ENCODE peak calls at places on chromosomes 16 and 17, in ten cellular contexts. E is heart right ventricle, W is right lobe of liver, Z is mucosa of descending colon, Q is spleen, T is psoas muscle, P is OCI-LY7, A is gastrocnemius medialis, I is aorta, F is mammary epithelial cell. U is an unnamed sample.

GRCh38 chr17:58052951-58053715 is 30.1 kb upstream of the DYNLL2 start:
- DNase-seq in E (no peak), W (no peak), Z (no peak), Q (no peak), T (no peak), P (no peak), A (no peak), I (no peak), F (no peak), U (no peak)

GRCh38 chr17:27975146-27976011 is 67.1 kb upstream of the NLK start:
- DNase-seq in E (no peak), W (no peak), Z (no peak), Q (no peak), T (no peak), P (no peak), A (no peak), I (no peak), F (peak; percentile 52), U (no peak)

GRCh38 chr17:60392845-60393702 is 1.1 kb upstream of the USP32 start:
- DNase-seq in E (no peak), W (peak; percentile 76), Z (peak; percentile 83), Q (no peak), T (peak; percentile 23), P (peak; percentile 19), A (peak; percentile 52), I (no peak), F (peak; percentile 52), U (no peak)

GRCh38 chr17:60416368-60416925 is 5.8 kb upstream of the CHCT1 start:
- DNase-seq in E (no peak), W (no peak), Z (peak; percentile 9), Q (no peak), T (no peak), P (no peak), A (no peak), I (no peak), F (no peak), U (no peak)

GRCh38 chr17:32546031-32546444 is 59.2 kb downstream of the CDK5R1 start:
- DNase-seq in E (no peak), W (no peak), Z (no peak), Q (no peak), T (no peak), P (no peak), A (no peak), I (no peak), F (no peak), U (peak; percentile 75)

GRCh38 chr17:41748275-41748674 is 13.8 kb upstream of the HAP1 start:
- DNase-seq in E (no peak), W (no peak), Z (no peak), Q (no peak), T (no peak), P (no peak), A (no peak), I (no peak), F (no peak), U (no peak)

GRCh38 chr16:55905651-55906050 is 30.5 kb upstream of the CES5A start:
- DNase-seq in E (no peak), W (no peak), Z (no peak), Q (no peak), T (no peak), P (no peak), A (no peak), I (no peak), F (no peak), U (no peak)

GRCh38 chr16:29226782-29227181 is 179.7 kb downstream of the NPIPB11 start:
- DNase-seq in E (no peak), W (no peak), Z (no peak), Q (no peak), T (no peak), P (no peak), A (no peak), I (no peak), F (no peak), U (no peak)

GRCh38 chr17:61294286-61294685 is 105.4 kb upstream of the TBX2 start:
- DNase-seq in E (no peak), W (no peak), Z (no peak), Q (no peak), T (no peak), P (no peak), A (no peak), I (no peak), F (no peak), U (no peak)

GRCh38 chr16:14069818-14070217 is 1.3 kb upstream of the MRTFB start:
- DNase-seq in E (no peak), W (no peak), Z (no peak), Q (no peak), T (no peak), P (no peak), A (no peak), I (no peak), F (peak; percentile 35), U (no peak)

GRCh38 chr17:83199500-83200201 is 120.2 kb downstream of the METRNL start:
- DNase-seq in E (peak; percentile 53), W (peak; percentile 59), Z (peak; percentile 43), Q (peak; percentile 94), T (peak; percentile 52), P (peak; percentile 84), A (peak; percentile 44), I (peak; percentile 82), F (no peak), U (no peak)

GRCh38 chr16:85137323-85138072 is 25.2 kb upstream of the CIBAR2 start:
- DNase-seq in E (peak; percentile 96), W (peak; percentile 97), Z (peak; percentile 78), Q (peak; percentile 92), T (peak; percentile 94), P (no peak), A (peak; percentile 92), I (peak; percentile 97), F (no peak), U (no peak)

GRCh38 chr16:27029525-27029924 is 37.2 kb upstream of the C16orf82 start:
- DNase-seq in E (no peak), W (no peak), Z (no peak), Q (no peak), T (no peak), P (no peak), A (no peak), I (no peak), F (no peak), U (no peak)

GRCh38 chr17:52138752-52139151 is 19.8 kb downstream of the CA10 start:
- DNase-seq in E (no peak), W (no peak), Z (no peak), Q (no peak), T (no peak), P (no peak), A (no peak), I (no peak), F (no peak), U (no peak)
- H3K4me3 ChIP-seq in E (no peak overlapping the region), W (no peak overlapping the region), Z (no peak overlapping the region), Q (no peak overlapping the region), T (no peak overlapping the region), P (no peak overlapping the region), A (no peak overlapping the region), I (no peak overlapping the region), F (no peak overlapping the region), U (no peak overlapping the region)

GRCh38 chr17:15023589-15023988 is 241.5 kb downstream of the PMP22 start:
- DNase-seq in E (no peak), W (no peak), Z (no peak), Q (no peak), T (no peak), P (no peak), A (no peak), I (peak; percentile 14), F (no peak), U (no peak)

DNA sequence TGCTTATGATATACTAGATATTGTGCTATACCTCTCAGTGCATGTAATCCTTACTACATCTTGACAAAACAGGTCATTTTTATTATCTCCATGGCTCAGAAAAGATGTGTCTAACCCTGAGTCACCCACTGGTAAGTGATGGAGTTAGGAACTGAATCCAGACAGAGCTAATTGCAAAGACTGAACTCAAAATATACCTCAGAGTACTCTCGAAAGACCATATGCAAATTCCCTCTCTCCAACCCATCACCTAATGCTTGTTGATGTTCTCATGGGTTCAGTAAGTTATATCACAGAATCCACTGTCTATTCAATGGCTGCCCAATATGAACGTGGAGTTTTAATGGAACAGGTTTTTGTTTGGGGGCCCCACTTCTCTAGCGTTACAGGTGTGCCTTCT is 246.0 kb downstream of the PMP22 start:
- DNase-seq in E (no peak), W (no peak), Z (no peak), Q (no peak), T (no peak), P (no peak), A (no peak), I (no peak), F (no peak), U (no peak)
- H3K36me3 ChIP-seq in E (no peaks in the 10 kb centered on the region), W (no peaks in the 10 kb centered on the region), Z (no peaks in the 10 kb centered on the region), Q (no peaks in the 10 kb centered on the region), T (no peaks in the 10 kb centered on the region), P (no peaks in the 10 kb centered on the region), A (no peaks in the 10 kb centered on the region), I (no peaks in the 10 kb centered on the region), F (no peaks in the 10 kb centered on the region), U (no peaks in the 10 kb centered on the region)

GRCh38 chr17:76103274-76104139 is at the start of gene EXOC7:
- DNase-seq in E (peak; percentile 93), W (peak; percentile 92), Z (peak; percentile 94), Q (peak; percentile 98), T (peak; percentile 91), P (peak; percentile 99), A (peak; percentile 87), I (peak; percentile 98), F (peak; percentile 83), U (peak; percentile 99)

GRCh38 chr17:76107507-76107906 is 3.9 kb upstream of the EXOC7 start:
- DNase-seq in E (no peak), W (no peak), Z (no peak), Q (no peak), T (no peak), P (peak; percentile 74), A (no peak), I (no peak), F (no peak), U (no peak)

GRCh38 chr17:76104896-76105231 is 1.3 kb upstream of the EXOC7 start:
- DNase-seq in E (no peak), W (no peak), Z (no peak), Q (no peak), T (no peak), P (no peak), A (no peak), I (no peak), F (no peak), U (peak; percentile 14)

GRCh38 chr17:76102944-76103273 is 678 bp downstream of the EXOC7 start:
- DNase-seq in E (no peak), W (no peak), Z (no peak), Q (no peak), T (no peak), P (no peak), A (no peak), I (no peak), F (peak; percentile 13), U (no peak)

GRCh38 chr17:76104140-76104895 is 731 bp upstream of the EXOC7 start:
- DNase-seq in E (no peak), W (peak; percentile 50), Z (no peak), Q (peak; percentile 80), T (no peak), P (no peak), A (no peak), I (no peak), F (no peak), U (peak; percentile 59)
- H3K4me3 ChIP-seq in E (peak overlapping the region; percentile 93), W (peak overlapping the region; percentile 72), Z (no peak overlapping the region), Q (peak overlapping the region; percentile 84), T (peak overlapping the region; percentile 88), P (peak overlapping the region; percentile 79), A (peak overlapping the region; percentile 84), I (no peak overlapping the region), F (peak overlapping the region; percentile 80), U (peak overlapping the region; percentile 89)

DNA sequence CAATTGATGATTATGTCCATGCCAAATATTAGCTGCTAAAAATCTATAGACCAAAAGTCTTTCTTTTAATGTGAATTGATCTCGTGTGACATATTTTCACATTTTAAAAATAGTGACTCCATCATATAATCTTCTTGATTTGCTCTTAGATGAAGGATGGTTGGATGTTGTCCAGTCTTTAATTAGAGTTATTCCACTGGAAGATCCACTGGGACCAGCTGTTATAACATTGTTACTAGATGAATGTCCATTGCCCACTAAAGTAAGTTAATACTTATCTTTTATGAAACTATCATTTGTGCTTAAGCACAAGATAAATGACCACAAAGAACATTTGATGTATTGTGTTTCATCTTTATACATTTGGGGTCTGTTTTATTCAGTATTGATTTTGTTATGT is 22.8 kb downstream of the RSPRY1 start:
- DNase-seq in E (no peak), W (no peak), Z (no peak), Q (no peak), T (no peak), P (no peak), A (no peak), I (no peak), F (no peak), U (no peak)
- H3K36me3 ChIP-seq in E (peaks cover 98% of the 10 kb centered on the region), W (peaks cover 44% of the 10 kb centered on the region), Z (no peaks in the 10 kb centered on the region), Q (peaks cover 3% of the 10 kb centered on the region), T (peaks cover 4% of the 10 kb centered on the region), P (peaks cover 89% of the 10 kb centered on the region), A (peaks cover 83% of the 10 kb centered on the region), I (no peaks in the 10 kb centered on the region), F (peaks cover 37% of the 10 kb centered on the region), U (peaks cover 20% of the 10 kb centered on the region)

U was measured in H7.